ENCODE peak calls at places on chromosome 15, in four cellular contexts. A is IMR-90; Q is CD8-positive, alpha-beta T cell; B is Peyer's patch. Z is an unnamed sample.

GRCh38 chr15:74857671-74858365 is 14.9 kb upstream of the ULK3 start:
- DNase-seq in Q (no peak), A (no peak), B (no peak), Z (no peak)

GRCh38 chr15:28918141-28918983 is 32.6 kb downstream of the APBA2 start:
- DNase-seq in A (no peak), B (no peak), Q (no peak), Z (peak; percentile 43)

GRCh38 chr15:99169769-99170311 is 65.0 kb downstream of the SYNM start:
- DNase-seq in B (no peak), Q (no peak), A (peak; percentile 89), Z (no peak)

GRCh38 chr15:69003971-69004370 is 10.5 kb upstream of the NOX5 start:
- DNase-seq in B (no peak), A (no peak), Q (no peak), Z (no peak)

GRCh38 chr15:34367128-34368081 is at the start of gene LPCAT4:
- DNase-seq in A (peak; percentile 80), B (peak; percentile 97), Q (peak; percentile 90), Z (peak; percentile 74)

GRCh38 chr15:88649753-88650551 is 11.1 kb downstream of the ISG20 start:
- DNase-seq in A (no peak), Q (peak; percentile 9), B (no peak), Z (no peak)

GRCh38 chr15:77456746-77457618 is 36.3 kb downstream of the HMG20A start:
- DNase-seq in Q (no peak), B (no peak), A (peak; percentile 44), Z (no peak)

GRCh38 chr15:65081270-65081669 is 4.7 kb downstream of the KBTBD13 start:
- DNase-seq in Q (no peak), A (no peak), B (no peak), Z (no peak)

GRCh38 chr15:43930079-43930478 is 103.3 kb downstream of the WDR76 start:
- DNase-seq in Q (no peak), B (no peak), A (peak; percentile 31), Z (no peak)

GRCh38 chr15:61907753-61908086 is 152.5 kb downstream of the VPS13C start:
- DNase-seq in A (no peak), B (no peak), Q (no peak), Z (no peak)

GRCh38 chr15:37059051-37059450 is 41.3 kb downstream of the MEIS2 start:
- DNase-seq in B (no peak), A (peak; percentile 93), Q (no peak), Z (no peak)

GRCh38 chr15:52326758-52327157 is 31.2 kb upstream of the MYO5C start:
- DNase-seq in B (no peak), Q (no peak), A (peak; percentile 73), Z (no peak)

GRCh38 chr15:67836477-67836876 is 3.4 kb downstream of the RNU6-1 start:
- DNase-seq in B (peak; percentile 82), Q (peak; percentile 59), A (peak; percentile 33), Z (no peak)

GRCh38 chr15:48084759-48085420 is 35.9 kb upstream of the SLC24A5 start:
- DNase-seq in A (peak; percentile 50), Q (no peak), B (no peak), Z (no peak)

GRCh38 chr15:98785796-98786581 is 137.7 kb downstream of the IGF1R start:
- DNase-seq in Q (no peak), B (no peak), A (no peak), Z (no peak)

GRCh38 chr15:62453979-62454378 is 288.9 kb upstream of the C2CD4B start:
- DNase-seq in A (peak; percentile 80), B (no peak), Q (no peak), Z (no peak)

GRCh38 chr15:59437777-59438574 is at the start of gene FAM81A:
- DNase-seq in B (peak; percentile 81), A (peak; percentile 47), Q (peak; percentile 38), Z (peak; percentile 68)

GRCh38 chr15:90644526-90644925 is 72.6 kb upstream of the BLM start:
- DNase-seq in A (no peak), Q (no peak), B (no peak), Z (no peak)

GRCh38 chr15:30990036-30990435 is 1.4 kb downstream of the MTMR10 start:
- DNase-seq in Q (no peak), B (no peak), A (no peak), Z (no peak)
- TF ChIP-seq CTCF in Q (no peak), B (peak; percentile 19), A (no peak), Z (no peak)

GRCh38 chr15:22989576-22990477 is 9.7 kb upstream of the CYFIP1 start:
- DNase-seq in Q (no peak), A (no peak), B (peak; percentile 14), Z (no peak)
- TF ChIP-seq CTCF in Q (no peak), A (no peak), B (no peak), Z (no peak)

DNA sequence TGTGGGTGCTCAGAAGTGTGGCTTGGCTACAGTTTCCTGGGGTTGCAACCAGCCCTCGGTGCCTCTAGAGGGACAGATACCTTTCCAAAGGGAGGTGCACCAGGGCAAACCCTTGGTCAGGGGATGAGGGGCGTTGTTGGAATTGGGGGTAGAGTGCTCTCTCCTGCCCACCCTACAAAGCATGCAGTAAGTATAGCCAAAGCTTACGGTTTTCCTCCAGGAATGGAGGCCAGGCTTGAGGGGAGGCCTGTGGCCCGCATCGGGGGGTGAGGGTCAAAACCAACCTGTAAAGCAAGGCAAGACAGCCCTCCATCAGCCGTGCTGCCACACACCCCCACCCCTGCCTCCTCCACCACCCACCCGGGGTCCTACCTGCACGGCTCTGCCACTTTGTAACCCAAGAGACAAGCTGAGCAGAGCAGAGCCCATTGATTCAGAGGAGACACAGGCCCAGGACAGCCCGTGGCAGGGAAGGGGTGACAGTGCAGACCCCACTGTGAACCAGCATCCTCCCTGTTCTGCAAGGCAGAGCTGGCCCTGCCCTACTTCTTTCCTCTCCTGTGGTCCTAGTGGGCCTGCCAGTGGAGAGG is 41.5 kb downstream of the TLE3 start:
- DNase-seq in B (peak; percentile 40), A (no peak), Q (no peak), Z (no peak)
- TF ChIP-seq CTCF in B (no peak), A (no peak), Q (no peak), Z (no peak)

GRCh38 chr15:66700802-66701421 is 1.1 kb upstream of the SMAD6 start:
- DNase-seq in Q (peak; percentile 79), A (peak; percentile 91), B (peak; percentile 96), Z (peak; percentile 93)

GRCh38 chr15:66700412-66700801 is 1.6 kb upstream of the SMAD6 start:
- DNase-seq in A (no peak), B (no peak), Q (no peak), Z (no peak)

GRCh38 chr15:66698971-66699370 is 3.1 kb upstream of the SMAD6 start:
- DNase-seq in Q (no peak), B (no peak), A (no peak), Z (no peak)

GRCh38 chr15:66696770-66697169 is 5.3 kb upstream of the SMAD6 start:
- DNase-seq in Q (no peak), B (no peak), A (no peak), Z (no peak)

GRCh38 chr15:66698318-66698961 is 3.6 kb upstream of the SMAD6 start:
- DNase-seq in B (peak; percentile 74), Q (no peak), A (peak; percentile 56), Z (peak; percentile 57)
- TF ChIP-seq CTCF in B (peak; percentile 81), Q (no peak), A (peak; percentile 80), Z (peak; percentile 74)

GRCh38 chr15:95407534-95407933 is 923.0 kb upstream of the NR2F2 start:
- DNase-seq in Q (no peak), B (no peak), A (no peak), Z (no peak)

GRCh38 chr15:95405447-95405846 is 925.1 kb upstream of the NR2F2 start:
- DNase-seq in A (peak; percentile 62), B (no peak), Q (no peak), Z (no peak)

GRCh38 chr15:95416576-95416975 is 913.9 kb upstream of the NR2F2 start:
- DNase-seq in A (no peak), Q (no peak), B (no peak), Z (no peak)

GRCh38 chr15:95409924-95410323 is 920.6 kb upstream of the NR2F2 start:
- DNase-seq in Q (no peak), A (peak; percentile 32), B (no peak), Z (no peak)

GRCh38 chr15:95410757-95411156 is 919.7 kb upstream of the NR2F2 start:
- DNase-seq in Q (no peak), A (no peak), B (no peak), Z (no peak)
- TF ChIP-seq CTCF in Q (no peak), A (no peak), B (no peak), Z (no peak)

GRCh38 chr15:70355275-70355795 is 257.6 kb upstream of the TLE3 start:
- DNase-seq in Q (no peak), A (no peak), B (no peak), Z (no peak)
- TF ChIP-seq CTCF in Q (no peak), A (no peak), B (no peak), Z (peak; percentile 29)

DNA sequence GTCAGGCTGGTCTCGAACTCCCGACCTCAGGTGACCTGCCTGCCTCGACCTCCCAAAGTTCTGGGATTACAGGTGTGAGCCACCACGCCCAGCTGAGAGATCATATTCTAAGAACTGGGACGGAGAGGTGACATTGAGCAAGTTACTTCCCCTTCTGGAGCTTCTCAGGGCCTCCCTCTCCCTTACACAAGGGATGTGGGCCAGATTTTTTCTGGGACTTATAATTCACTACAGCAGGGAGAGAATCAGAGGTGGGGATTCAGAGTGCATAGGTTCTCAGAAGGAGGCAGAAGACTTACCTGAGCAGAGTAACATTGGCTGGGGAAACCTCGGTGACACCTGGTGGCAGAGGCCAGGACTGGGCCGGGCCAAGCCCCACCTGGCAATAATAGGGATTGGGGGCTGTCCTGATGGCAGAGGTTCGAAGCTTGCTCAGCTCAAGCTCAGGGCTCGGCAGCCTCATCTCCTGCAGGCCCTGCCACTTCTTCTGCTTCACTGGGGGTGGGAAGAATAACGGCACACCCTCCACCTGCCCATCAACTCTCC is 6.8 kb downstream of the LTK start:
- DNase-seq in A (no peak), Q (no peak), B (no peak), Z (no peak)
- TF ChIP-seq CTCF in A (no peak), Q (no peak), B (peak; percentile 22), Z (no peak)

GRCh38 chr15:80090879-80091503 is 31.5 kb downstream of the ZFAND6 start:
- DNase-seq in B (no peak), Q (no peak), A (no peak), Z (no peak)
- TF ChIP-seq CTCF in B (peak; percentile 18), Q (peak; percentile 56), A (peak; percentile 36), Z (peak; percentile 52)

GRCh38 chr15:91852741-91853500 is 587 bp upstream of the SLCO3A1 start:
- DNase-seq in A (peak; percentile 56), Q (peak; percentile 70), B (peak; percentile 78), Z (peak; percentile 59)

GRCh38 chr15:91855684-91856553 is 2.4 kb downstream of the SLCO3A1 start:
- DNase-seq in A (no peak), Q (no peak), B (no peak), Z (no peak)

GRCh38 chr15:91853501-91853967 is at the start of gene SLCO3A1:
- DNase-seq in A (peak; percentile 32), B (peak; percentile 81), Q (peak; percentile 75), Z (peak; percentile 45)

GRCh38 chr15:91855241-91855640 is 1.7 kb downstream of the SLCO3A1 start:
- DNase-seq in A (no peak), Q (no peak), B (no peak), Z (no peak)

GRCh38 chr15:91853968-91854943 is 748 bp downstream of the SLCO3A1 start:
- DNase-seq in Q (peak; percentile 49), B (peak; percentile 57), A (no peak), Z (peak; percentile 35)
- TF ChIP-seq CTCF in Q (no peak), B (peak; percentile 8), A (peak; percentile 16), Z (peak; percentile 33)